ENCODE peak calls at places on chromosomes 1 and 21, in seven cellular contexts. W is stimulated activated CD8-positive, alpha-beta memory T cell treated with anti-CD3 and anti-CD28 coated beads, Interleukin-12 subunit alpha, Interleukin-12 subunit beta, amount 100 ng/mL, for 4 hours; I is colonic mucosa; P is tibial artery; C is globus pallidus; S is naive thymus-derived CD8-positive, alpha-beta T cell; R is NT2/D1. E is an unnamed sample.

GRCh38 chr1:229252228-229252984 is 18.5 kb upstream of the RAB4A start:
- DNase-seq in W (no peak), I (no peak), P (no peak), C (no peak), S (no peak), R (no peak), E (no peak)

GRCh38 chr1:63148825-63149645 is 173.3 kb upstream of the FOXD3 start:
- DNase-seq in W (no peak), I (peak), P (no peak), C (peak), S (no peak), R (peak), E (no peak)

GRCh38 chr21:44296103-44296519 is 3.7 kb upstream of the PFKL start:
- DNase-seq in W (no peak), I (no peak), P (no peak), C (no peak), S (no peak), R (no peak), E (no peak)

GRCh38 chr21:36699026-36699545 is at the start of gene SIM2:
- DNase-seq in W (no peak), I (no peak), P (no peak), C (no peak), S (no peak), R (no peak), E (no peak)

GRCh38 chr1:153538315-153538821 is 2.4 kb downstream of the S100A5 start:
- DNase-seq in W (no peak), I (peak), P (no peak), C (no peak), S (no peak), R (peak), E (no peak)

GRCh38 chr1:202160377-202160940 is at the start of gene PTPN7:
- DNase-seq in W (peak), I (peak), P (no peak), C (no peak), S (peak), R (no peak), E (no peak)

GRCh38 chr21:45363921-45364463 is 41.0 kb upstream of the COL18A1 start:
- DNase-seq in W (no peak), I (peak), P (peak), C (peak), S (no peak), R (no peak), E (peak)

GRCh38 chr1:212646588-212646987 is 38.0 kb downstream of the ATF3 start:
- DNase-seq in W (no peak), I (no peak), P (no peak), C (no peak), S (no peak), R (no peak), E (no peak)

GRCh38 chr21:36395353-36396111 is 10.3 kb downstream of the CHAF1B start:
- DNase-seq in W (no peak), I (no peak), P (no peak), C (no peak), S (no peak), R (no peak), E (no peak)

GRCh38 chr1:216766633-216767325 is 43.5 kb upstream of the ESRRG start:
- DNase-seq in W (no peak), I (no peak), P (no peak), C (no peak), S (no peak), R (no peak), E (no peak)

GRCh38 chr1:16371725-16372124 is 4.7 kb downstream of the SZRD1 start:
- DNase-seq in W (no peak), I (no peak), P (no peak), C (no peak), S (no peak), R (no peak), E (no peak)

GRCh38 chr1:33045246-33045645 is 8.6 kb upstream of the AK2 start:
- DNase-seq in W (no peak), I (peak), P (no peak), C (no peak), S (no peak), R (no peak), E (no peak)

GRCh38 chr1:14873657-14874056 is 275.2 kb downstream of the KAZN start:
- DNase-seq in W (no peak), I (no peak), P (no peak), C (no peak), S (no peak), R (no peak), E (no peak)

GRCh38 chr1:178493301-178493741 is 3.4 kb downstream of the CLEC20A start:
- DNase-seq in W (no peak), I (no peak), P (no peak), C (no peak), S (no peak), R (no peak), E (no peak)

GRCh38 chr1:170321113-170321512 is 175.4 kb downstream of the NTMT2 start:
- DNase-seq in W (no peak), I (no peak), P (no peak), C (no peak), S (no peak), R (no peak), E (no peak)

GRCh38 chr1:70536708-70537398 is 125.8 kb downstream of the CTH start:
- DNase-seq in W (no peak), I (no peak), P (no peak), C (no peak), S (no peak), R (no peak), E (no peak)

GRCh38 chr1:218380125-218380977 is 35.2 kb downstream of the TGFB2 start:
- DNase-seq in W (no peak), I (no peak), P (no peak), C (no peak), S (no peak), R (no peak), E (no peak)

GRCh38 chr1:211613108-211613947 is 34.4 kb upstream of the SLC30A1 start:
- DNase-seq in W (no peak), I (peak), P (peak), C (no peak), S (no peak), R (no peak), E (no peak)

GRCh38 chr1:100881687-100882086 is 13.0 kb downstream of the EXTL2 start:
- DNase-seq in W (no peak), I (no peak), P (no peak), C (no peak), S (no peak), R (no peak), E (no peak)

GRCh38 chr1:233244183-233244582 is 51.3 kb downstream of the PCNX2 start:
- DNase-seq in W (no peak), I (peak), P (no peak), C (no peak), S (no peak), R (no peak), E (no peak)

GRCh38 chr1:14103878-14104430 is 404.0 kb downstream of the PRDM2 start:
- DNase-seq in W (no peak), I (no peak), P (no peak), C (no peak), S (no peak), R (no peak), E (no peak)

GRCh38 chr1:232644209-232644608 is 14.3 kb upstream of the SIPA1L2 start:
- DNase-seq in W (no peak), I (no peak), P (no peak), C (no peak), S (no peak), R (no peak), E (no peak)

GRCh38 chr1:186819140-186819539 is 9.6 kb upstream of the PLA2G4A start:
- DNase-seq in W (no peak), I (no peak), P (no peak), C (no peak), S (no peak), R (no peak), E (no peak)

GRCh38 chr1:199132006-199132405 is 493.2 kb downstream of the PTPRC start:
- DNase-seq in W (no peak), I (no peak), P (no peak), C (no peak), S (no peak), R (no peak), E (no peak)